ENCODE peak calls at places on chromosomes 16 and 17, in seven cellular contexts. D is GM23338, T is cardiac muscle cell, C is gastrocnemius medialis, P is neuronal stem cell, J is HCT116, V is heart right ventricle. A is an unnamed sample. For H3K27me3, the result is how much of the 10 kb centered on the place peaks cover.

GRCh38 chr17:50689956-50690886 is 17.5 kb downstream of the ANKRD40 start:
- DNase-seq in T (peak), P (peak), V (no peak), C (no peak), J (no peak), D (peak), A (no peak)

GRCh38 chr17:55450232-55450631 is 28.6 kb upstream of the MMD start:
- DNase-seq in C (no peak), D (no peak), V (no peak), P (no peak), T (no peak), J (no peak), A (no peak)

GRCh38 chr17:68314916-68315535 is 23.7 kb downstream of the ARSG start:
- DNase-seq in C (no peak), V (no peak), J (no peak), D (no peak), P (no peak), T (peak), A (no peak)

GRCh38 chr16:67549936-67550335 is 12.4 kb upstream of the CTCF start:
- DNase-seq in T (no peak), C (no peak), J (no peak), D (no peak), V (no peak), P (no peak), A (no peak)

GRCh38 chr16:24010440-24011089 is 174.8 kb downstream of the PRKCB start:
- DNase-seq in C (peak), D (peak), V (peak), J (peak), T (peak), P (peak), A (peak)

GRCh38 chr16:71709231-71709781 is 15.2 kb downstream of the PHLPP2 start:
- DNase-seq in J (no peak), V (no peak), P (no peak), C (no peak), D (no peak), T (peak), A (no peak)

GRCh38 chr17:63476494-63476856 is 386 bp upstream of the ACE start:
- DNase-seq in D (peak), J (no peak), P (peak), V (no peak), C (no peak), T (peak), A (no peak)

GRCh38 chr16:51151435-51151950 is 423 bp upstream of the SALL1 start:
- DNase-seq in T (peak), D (peak), J (no peak), P (peak), C (no peak), V (peak), A (no peak)

DNA sequence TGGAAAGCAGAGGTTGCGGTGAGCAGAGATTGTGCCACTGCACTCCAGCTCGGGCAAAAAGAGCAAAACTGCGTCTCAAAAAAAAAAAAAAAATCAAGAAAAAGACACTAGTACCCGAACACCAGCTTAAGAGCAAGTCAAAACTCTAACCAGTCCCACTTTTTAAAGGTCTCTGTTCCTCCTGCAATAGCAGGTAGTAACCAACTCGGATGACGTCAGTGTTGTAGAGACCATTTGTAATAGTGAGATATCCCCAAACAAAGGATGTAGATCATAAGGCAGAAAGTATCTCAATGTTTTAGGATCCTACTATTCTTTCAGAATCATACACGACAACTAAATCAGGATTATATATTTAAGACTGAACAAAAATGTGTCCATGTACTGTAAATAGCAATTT is 2.4 kb downstream of the JPT1 start:
- DNase-seq in P (no peak), D (peak), V (no peak), C (no peak), J (no peak), T (no peak), A (no peak)
- H3K4me3 ChIP-seq in P (peak), D (peak), V (no peak), C (no peak), J (no peak), T (peak), A (no peak)

DNA sequence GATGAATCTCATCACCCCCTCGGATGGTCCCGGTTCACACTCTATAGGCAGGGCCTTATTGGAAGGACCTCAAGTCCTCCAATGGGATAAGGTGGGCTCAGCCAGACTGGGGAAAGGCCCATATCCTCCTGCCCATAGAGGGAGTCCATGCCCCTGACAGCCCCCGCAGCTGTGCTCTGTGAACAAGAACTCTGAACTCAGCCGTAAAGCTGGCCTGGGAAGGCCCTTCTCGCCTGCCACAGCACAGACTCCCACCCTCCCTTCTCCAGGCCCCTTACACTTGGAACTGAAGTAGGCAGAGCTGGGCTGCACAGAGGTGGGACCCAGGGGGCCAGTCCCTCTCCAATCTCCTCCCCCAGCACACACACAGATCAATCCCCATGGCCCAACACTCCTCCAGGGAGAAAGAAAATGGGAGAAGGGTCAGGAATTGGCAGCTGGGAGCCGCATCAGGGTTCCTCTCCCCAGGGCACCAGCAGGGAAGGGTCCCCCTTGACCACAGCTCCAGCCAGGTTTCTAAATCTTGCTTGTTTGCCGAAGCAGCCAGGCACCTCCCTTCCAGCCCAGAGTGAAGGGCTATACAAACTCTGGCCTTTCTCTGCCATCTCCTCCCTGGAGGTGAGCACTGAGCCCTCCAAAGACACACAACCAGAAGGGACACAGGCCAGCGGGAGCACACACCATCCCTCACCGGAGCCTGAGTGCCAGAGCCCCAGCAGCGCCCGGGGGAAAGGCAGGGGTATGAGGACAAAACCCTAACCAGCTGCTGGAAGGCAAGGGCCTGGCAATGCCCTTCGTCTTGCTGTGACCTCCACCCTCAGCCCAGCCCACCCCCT is 454.1 kb downstream of the SOX9 start:
- DNase-seq in V (no peak), P (no peak), C (no peak), D (no peak), J (no peak), T (no peak), A (no peak)
- H3K27me3 ChIP-seq in V (under half), P (under half), C (under half), D (under half), J (under half), T (under half), A (under half)

DNA sequence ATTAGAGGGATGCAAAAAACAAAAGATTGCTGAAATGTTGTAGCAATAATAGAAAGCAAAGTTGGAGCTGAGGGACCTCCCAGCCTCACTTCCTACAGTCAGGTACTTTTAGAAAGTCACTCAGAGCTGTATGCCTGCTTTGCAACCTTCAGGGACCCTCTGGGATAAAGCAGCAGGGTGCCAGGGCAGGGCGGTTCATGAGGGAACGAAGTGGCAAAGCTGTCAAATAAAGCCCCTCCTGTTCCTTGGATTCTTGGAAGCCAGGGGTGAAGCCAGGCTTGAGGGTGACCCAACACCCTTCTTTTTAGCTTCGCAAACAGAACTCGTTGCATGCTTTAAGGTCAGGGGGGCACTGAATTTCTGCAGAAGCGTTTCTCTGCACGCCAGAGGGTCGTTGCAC is 767 bp downstream of the ATP2C2 start:
- DNase-seq in P (no peak), J (no peak), T (no peak), V (no peak), D (peak), C (no peak), A (no peak)
- H3K4me3 ChIP-seq in P (no peak), J (peak), T (no peak), V (no peak), D (peak), C (no peak), A (no peak)

DNA sequence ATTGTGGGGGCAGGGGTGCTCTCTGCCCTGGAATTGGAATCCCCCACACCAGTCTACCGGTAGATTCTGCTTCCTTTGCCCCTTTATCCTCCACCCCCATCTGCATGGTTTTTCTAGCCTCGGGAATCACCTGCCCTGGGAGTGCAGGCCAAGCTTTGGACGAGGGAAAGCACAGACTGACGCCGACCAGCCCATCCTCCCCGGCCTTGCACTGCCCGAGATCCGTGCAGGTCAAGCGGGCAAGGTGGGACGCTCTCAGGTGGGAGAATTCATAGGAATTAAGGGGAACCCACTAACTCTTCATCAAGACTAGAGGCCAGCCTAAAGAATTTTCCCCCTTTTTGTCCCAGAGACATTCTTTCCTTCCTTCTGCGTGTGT is 9.9 kb upstream of the HOXB13 start:
- DNase-seq in C (no peak), P (no peak), J (no peak), T (no peak), D (no peak), V (no peak), A (no peak)
- H3K27me3 ChIP-seq in C (half or more), P (half or more), J (half or more), T (half or more), D (half or more), V (half or more), A (half or more)

DNA sequence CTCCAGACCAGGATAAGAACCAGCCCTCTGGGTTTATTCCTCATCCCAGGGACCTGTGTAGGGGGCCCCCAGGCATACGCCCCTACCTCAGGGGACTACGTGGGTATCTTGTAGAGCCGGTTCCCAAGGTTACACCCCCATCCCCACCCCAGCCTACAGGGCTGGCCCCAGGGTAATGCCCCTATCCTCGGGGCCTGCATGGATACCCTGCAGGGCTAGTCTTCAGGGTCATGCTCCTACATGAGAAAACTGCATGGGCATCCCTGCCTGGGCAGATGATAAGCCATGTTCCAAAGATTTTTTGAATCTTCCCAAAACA is 14.2 kb downstream of the HDAC5 start:
- DNase-seq in P (no peak), C (no peak), J (no peak), D (no peak), V (no peak), T (no peak), A (no peak)
- H3K4me3 ChIP-seq in P (no peak), C (peak), J (no peak), D (no peak), V (peak), T (peak), A (peak)

DNA sequence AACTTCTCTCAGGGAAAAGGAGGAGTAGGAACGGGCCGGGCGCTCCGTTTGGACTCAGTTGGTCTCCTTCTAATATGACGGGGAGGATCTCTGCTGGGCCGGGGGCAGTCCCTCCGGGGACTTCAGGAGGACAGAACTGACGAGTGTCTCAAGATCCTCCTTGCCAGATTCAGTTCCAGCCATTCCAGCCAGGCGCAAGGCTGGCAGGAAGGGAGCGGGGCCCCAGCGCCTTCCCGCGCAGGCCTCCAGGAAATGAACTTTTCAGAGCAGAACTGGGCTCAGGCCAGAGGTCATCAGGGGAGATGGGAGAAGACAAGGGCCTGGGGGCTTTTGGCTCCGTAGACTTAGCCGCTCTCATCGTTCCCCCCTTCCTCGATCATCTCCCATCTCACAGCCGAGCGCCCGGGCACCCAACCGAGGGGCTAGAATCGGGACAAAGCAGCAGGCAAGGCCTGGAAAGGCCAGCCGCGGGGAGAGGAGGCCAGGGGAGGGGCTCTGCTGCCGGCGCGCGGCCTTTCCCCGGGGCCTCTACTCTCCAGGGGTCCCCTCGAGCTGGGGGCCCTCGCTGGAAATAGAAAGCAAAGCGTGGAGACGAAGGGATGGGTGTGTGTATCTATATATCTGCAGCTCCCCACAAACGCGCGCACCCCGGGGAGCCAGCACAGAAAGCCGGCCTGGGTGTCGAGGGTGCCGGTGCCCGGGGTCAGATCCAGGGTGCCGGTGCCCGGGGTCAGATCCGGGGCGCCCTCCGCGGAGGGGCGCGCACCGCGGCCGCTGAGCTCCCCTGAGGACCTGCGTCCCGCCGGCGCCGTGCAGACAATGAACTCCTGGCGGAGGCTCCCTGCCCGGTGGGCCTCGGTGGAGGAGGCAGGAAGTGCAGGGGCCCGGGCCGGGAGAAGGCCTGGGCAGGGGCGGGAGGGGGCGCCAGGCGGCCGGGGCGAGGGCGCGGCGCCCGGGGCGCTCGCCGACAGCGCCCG is 1.4 kb downstream of the ZNF423 start:
- DNase-seq in J (no peak), T (no peak), D (peak), V (no peak), C (no peak), P (peak), A (no peak)
- H3K27me3 ChIP-seq in J (under half), T (under half), D (under half), V (half or more), C (under half), P (under half), A (under half)

GRCh38 chr17:8243827-8244226 is 4.0 kb downstream of the CTC1 start:
- DNase-seq in V (no peak), T (no peak), C (no peak), D (no peak), P (no peak), J (no peak), A (no peak)
- H3K4me3 ChIP-seq in V (no peak), T (no peak), C (no peak), D (no peak), P (no peak), J (no peak), A (no peak)

DNA sequence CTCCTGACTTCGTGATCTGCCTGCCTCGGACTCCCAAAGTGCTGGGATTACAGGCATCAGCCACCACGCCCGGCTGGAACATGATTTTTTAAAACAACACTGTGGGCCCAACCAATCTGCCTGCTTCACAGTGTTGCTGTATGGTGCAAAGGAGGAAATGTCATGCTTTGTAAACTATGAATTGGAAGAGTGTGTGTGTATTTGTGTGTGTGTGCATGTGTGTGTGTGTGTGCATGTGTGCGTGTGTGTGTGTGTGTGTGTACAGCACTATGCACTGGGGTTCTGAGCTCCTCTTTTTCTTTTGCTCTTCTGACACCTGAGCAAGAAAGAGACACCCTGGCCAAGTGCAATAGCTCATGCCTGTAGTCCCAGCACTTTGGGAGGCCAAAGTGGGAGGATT is 14.5 kb upstream of the CNOT1 start:
- DNase-seq in D (no peak), V (no peak), P (no peak), T (no peak), J (no peak), C (no peak), A (no peak)
- H3K27me3 ChIP-seq in D (under half), V (under half), P (under half), T (under half), J (under half), C (under half), A (under half)

GRCh38 chr16:75462804-75463203 is 1.7 kb downstream of the TMEM170A start:
- DNase-seq in V (no peak), C (no peak), P (no peak), T (no peak), J (no peak), D (no peak), A (no peak)
- H3K4me3 ChIP-seq in V (no peak), C (no peak), P (peak), T (peak), J (peak), D (peak), A (peak)